ENCODE peak calls at places on chromosomes 6 and 20, in ten cellular contexts. One of them, this sample, is unnamed.

GRCh38 chr20:4766631-4767030 is 44.9 kb downstream of the PRND start:
- DNase-seq in adrenal gland: peak; percentile 51
- DNase-seq in breast epithelium: no peak
- DNase-seq in esophagus muscularis mucosa: no peak
- DNase-seq in IMR-90: no peak
- DNase-seq in right lobe of liver: no peak
- DNase-seq in ovary: no peak
- DNase-seq in HCT116: no peak
- DNase-seq in tibial nerve: no peak
- DNase-seq in endothelial cell of umbilical vein: no peak
- DNase-seq in this sample: no peak

GRCh38 chr6:33815854-33816253 is 12.1 kb upstream of the MLN start:
- DNase-seq in adrenal gland: no peak
- DNase-seq in IMR-90: no peak
- DNase-seq in breast epithelium: no peak
- DNase-seq in right lobe of liver: no peak
- DNase-seq in ovary: no peak
- DNase-seq in endothelial cell of umbilical vein: peak; percentile 24
- DNase-seq in esophagus muscularis mucosa: no peak
- DNase-seq in tibial nerve: no peak
- DNase-seq in HCT116: peak; percentile 32
- DNase-seq in this sample: no peak

GRCh38 chr6:45703041-45703739 is 312.5 kb downstream of the CLIC5 start:
- DNase-seq in adrenal gland: no peak
- DNase-seq in IMR-90: peak; percentile 81
- DNase-seq in esophagus muscularis mucosa: no peak
- DNase-seq in ovary: no peak
- DNase-seq in HCT116: no peak
- DNase-seq in endothelial cell of umbilical vein: no peak
- DNase-seq in right lobe of liver: no peak
- DNase-seq in tibial nerve: no peak
- DNase-seq in breast epithelium: no peak
- DNase-seq in this sample: no peak

GRCh38 chr6:20455175-20456075 is 53.7 kb downstream of the E2F3 start:
- DNase-seq in right lobe of liver: peak; percentile 67
- DNase-seq in endothelial cell of umbilical vein: peak; percentile 79
- DNase-seq in IMR-90: peak; percentile 57
- DNase-seq in HCT116: no peak
- DNase-seq in ovary: no peak
- DNase-seq in breast epithelium: no peak
- DNase-seq in tibial nerve: no peak
- DNase-seq in esophagus muscularis mucosa: no peak
- DNase-seq in adrenal gland: peak; percentile 18
- DNase-seq in this sample: no peak

GRCh38 chr6:84353459-84354423 is 126.3 kb upstream of the CEP162 start:
- DNase-seq in adrenal gland: no peak
- DNase-seq in right lobe of liver: no peak
- DNase-seq in IMR-90: no peak
- DNase-seq in esophagus muscularis mucosa: no peak
- DNase-seq in HCT116: no peak
- DNase-seq in ovary: no peak
- DNase-seq in endothelial cell of umbilical vein: no peak
- DNase-seq in breast epithelium: no peak
- DNase-seq in tibial nerve: no peak
- DNase-seq in this sample: no peak

GRCh38 chr6:11752350-11752749 is 26.3 kb downstream of the ADTRP start:
- DNase-seq in breast epithelium: no peak
- DNase-seq in endothelial cell of umbilical vein: no peak
- DNase-seq in esophagus muscularis mucosa: no peak
- DNase-seq in tibial nerve: no peak
- DNase-seq in IMR-90: no peak
- DNase-seq in HCT116: no peak
- DNase-seq in right lobe of liver: no peak
- DNase-seq in adrenal gland: no peak
- DNase-seq in ovary: no peak
- DNase-seq in this sample: no peak

GRCh38 chr6:21808551-21809181 is 215.1 kb downstream of the SOX4 start:
- DNase-seq in HCT116: no peak
- DNase-seq in IMR-90: no peak
- DNase-seq in esophagus muscularis mucosa: no peak
- DNase-seq in ovary: peak; percentile 62
- DNase-seq in endothelial cell of umbilical vein: peak; percentile 29
- DNase-seq in tibial nerve: no peak
- DNase-seq in adrenal gland: peak; percentile 47
- DNase-seq in breast epithelium: no peak
- DNase-seq in right lobe of liver: no peak
- DNase-seq in this sample: peak; percentile 59

GRCh38 chr6:148064406-148065134 is 278.1 kb upstream of the SASH1 start:
- DNase-seq in right lobe of liver: no peak
- DNase-seq in tibial nerve: no peak
- DNase-seq in breast epithelium: no peak
- DNase-seq in adrenal gland: no peak
- DNase-seq in HCT116: no peak
- DNase-seq in endothelial cell of umbilical vein: peak; percentile 90
- DNase-seq in IMR-90: peak; percentile 27
- DNase-seq in esophagus muscularis mucosa: no peak
- DNase-seq in ovary: no peak
- DNase-seq in this sample: no peak

GRCh38 chr20:43305749-43306148 is 116.0 kb upstream of the PTPRT start:
- DNase-seq in IMR-90: no peak
- DNase-seq in tibial nerve: no peak
- DNase-seq in esophagus muscularis mucosa: no peak
- DNase-seq in ovary: no peak
- DNase-seq in endothelial cell of umbilical vein: no peak
- DNase-seq in adrenal gland: no peak
- DNase-seq in HCT116: no peak
- DNase-seq in breast epithelium: no peak
- DNase-seq in right lobe of liver: no peak
- DNase-seq in this sample: no peak

GRCh38 chr20:17935186-17935585 is 33.4 kb downstream of the SNX5 start:
- DNase-seq in tibial nerve: no peak
- DNase-seq in IMR-90: peak; percentile 41
- DNase-seq in adrenal gland: no peak
- DNase-seq in right lobe of liver: no peak
- DNase-seq in HCT116: no peak
- DNase-seq in endothelial cell of umbilical vein: no peak
- DNase-seq in esophagus muscularis mucosa: no peak
- DNase-seq in ovary: no peak
- DNase-seq in breast epithelium: no peak
- DNase-seq in this sample: no peak

GRCh38 chr6:159505140-159505922 is 187.7 kb downstream of the SOD2 start:
- DNase-seq in esophagus muscularis mucosa: peak; percentile 87
- DNase-seq in HCT116: no peak
- DNase-seq in ovary: no peak
- DNase-seq in IMR-90: no peak
- DNase-seq in right lobe of liver: no peak
- DNase-seq in adrenal gland: no peak
- DNase-seq in tibial nerve: peak; percentile 22
- DNase-seq in endothelial cell of umbilical vein: no peak
- DNase-seq in breast epithelium: no peak
- DNase-seq in this sample: no peak

GRCh38 chr20:8389381-8390368 is 257.6 kb downstream of the PLCB1 start:
- DNase-seq in breast epithelium: no peak
- DNase-seq in adrenal gland: no peak
- DNase-seq in HCT116: peak; percentile 23
- DNase-seq in IMR-90: peak; percentile 59
- DNase-seq in ovary: no peak
- DNase-seq in endothelial cell of umbilical vein: peak; percentile 61
- DNase-seq in esophagus muscularis mucosa: no peak
- DNase-seq in right lobe of liver: no peak
- DNase-seq in tibial nerve: no peak
- DNase-seq in this sample: no peak

GRCh38 chr20:31674895-31675827 is 37.4 kb downstream of the COX4I2 start:
- DNase-seq in endothelial cell of umbilical vein: peak; percentile 84
- DNase-seq in right lobe of liver: peak; percentile 73
- DNase-seq in IMR-90: peak; percentile 64
- DNase-seq in esophagus muscularis mucosa: no peak
- DNase-seq in HCT116: no peak
- DNase-seq in ovary: peak; percentile 40
- DNase-seq in adrenal gland: peak; percentile 87
- DNase-seq in tibial nerve: no peak
- DNase-seq in breast epithelium: peak; percentile 50
- DNase-seq in this sample: peak; percentile 69
- TF ChIP-seq POLR2A in endothelial cell of umbilical vein: peak; percentile 27
- TF ChIP-seq POLR2A in right lobe of liver: no peak
- TF ChIP-seq POLR2A in IMR-90: no peak
- TF ChIP-seq POLR2A in esophagus muscularis mucosa: no peak
- TF ChIP-seq POLR2A in HCT116: no peak
- TF ChIP-seq POLR2A in ovary: no peak
- TF ChIP-seq POLR2A in adrenal gland: peak; percentile 36
- TF ChIP-seq POLR2A in tibial nerve: peak; percentile 16
- TF ChIP-seq POLR2A in breast epithelium: no peak
- TF ChIP-seq POLR2A in this sample: no peak

DNA sequence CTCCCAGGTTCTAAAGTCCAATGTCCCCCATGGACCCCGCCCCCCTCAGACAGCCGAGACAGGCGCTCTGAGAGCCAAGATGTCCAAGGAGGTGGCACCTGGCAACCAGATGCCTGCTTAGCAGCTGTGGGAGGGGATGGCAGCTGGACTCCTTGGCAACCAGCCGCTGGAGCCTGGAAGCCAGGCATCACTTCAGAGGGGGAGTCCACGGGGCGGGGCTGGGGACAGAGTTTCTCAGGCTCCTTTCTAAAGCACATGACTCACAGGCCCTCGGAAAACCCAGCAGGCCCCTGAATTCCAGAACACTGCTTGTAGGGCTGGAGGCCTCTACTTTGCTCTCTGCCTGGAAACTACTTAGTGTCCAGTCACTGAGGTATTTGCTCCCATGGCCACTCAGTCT is 51.5 kb downstream of the PREX1 start:
- DNase-seq in endothelial cell of umbilical vein: no peak
- DNase-seq in IMR-90: peak; percentile 43
- DNase-seq in ovary: no peak
- DNase-seq in breast epithelium: no peak
- DNase-seq in HCT116: no peak
- DNase-seq in tibial nerve: no peak
- DNase-seq in right lobe of liver: no peak
- DNase-seq in adrenal gland: no peak
- DNase-seq in esophagus muscularis mucosa: no peak
- DNase-seq in this sample: no peak
- H3K4me1 ChIP-seq in endothelial cell of umbilical vein: peaks cover 5% of the 10 kb centered on the region
- H3K4me1 ChIP-seq in IMR-90: no peaks in the 10 kb centered on the region
- H3K4me1 ChIP-seq in ovary: peaks cover 2% of the 10 kb centered on the region
- H3K4me1 ChIP-seq in breast epithelium: no peaks in the 10 kb centered on the region
- H3K4me1 ChIP-seq in HCT116: no peaks in the 10 kb centered on the region
- H3K4me1 ChIP-seq in tibial nerve: no peaks in the 10 kb centered on the region
- H3K4me1 ChIP-seq in right lobe of liver: no peaks in the 10 kb centered on the region
- H3K4me1 ChIP-seq in adrenal gland: no peaks in the 10 kb centered on the region
- H3K4me1 ChIP-seq in esophagus muscularis mucosa: peaks cover 36% of the 10 kb centered on the region
- H3K4me1 ChIP-seq in this sample: no peaks in the 10 kb centered on the region

GRCh38 chr20:50913976-50914375 is 17.3 kb downstream of the ADNP start:
- DNase-seq in endothelial cell of umbilical vein: peak; percentile 63
- DNase-seq in right lobe of liver: no peak
- DNase-seq in breast epithelium: no peak
- DNase-seq in ovary: no peak
- DNase-seq in tibial nerve: no peak
- DNase-seq in adrenal gland: no peak
- DNase-seq in HCT116: no peak
- DNase-seq in IMR-90: peak; percentile 88
- DNase-seq in esophagus muscularis mucosa: no peak
- DNase-seq in this sample: no peak
- H3K27ac ChIP-seq in endothelial cell of umbilical vein: peak overlapping the region; percentile 32
- H3K27ac ChIP-seq in right lobe of liver: no peak overlapping the region
- H3K27ac ChIP-seq in breast epithelium: no peak overlapping the region
- H3K27ac ChIP-seq in ovary: no peak overlapping the region
- H3K27ac ChIP-seq in tibial nerve: no peak overlapping the region
- H3K27ac ChIP-seq in adrenal gland: no peak overlapping the region
- H3K27ac ChIP-seq in HCT116: no peak overlapping the region
- H3K27ac ChIP-seq in IMR-90: no peak overlapping the region
- H3K27ac ChIP-seq in esophagus muscularis mucosa: no peak overlapping the region
- H3K27ac ChIP-seq in this sample: peak overlapping the region; percentile 48

GRCh38 chr20:50514035-50514337 is 3.8 kb downstream of the PTPN1 start:
- DNase-seq in HCT116: no peak
- DNase-seq in esophagus muscularis mucosa: no peak
- DNase-seq in adrenal gland: no peak
- DNase-seq in right lobe of liver: no peak
- DNase-seq in breast epithelium: no peak
- DNase-seq in ovary: no peak
- DNase-seq in endothelial cell of umbilical vein: no peak
- DNase-seq in tibial nerve: no peak
- DNase-seq in IMR-90: no peak
- DNase-seq in this sample: no peak

GRCh38 chr20:50516180-50516934 is 6.2 kb downstream of the PTPN1 start:
- DNase-seq in tibial nerve: no peak
- DNase-seq in breast epithelium: no peak
- DNase-seq in IMR-90: no peak
- DNase-seq in esophagus muscularis mucosa: no peak
- DNase-seq in ovary: no peak
- DNase-seq in right lobe of liver: no peak
- DNase-seq in HCT116: no peak
- DNase-seq in adrenal gland: no peak
- DNase-seq in endothelial cell of umbilical vein: no peak
- DNase-seq in this sample: no peak

GRCh38 chr20:50515471-50516106 is 5.4 kb downstream of the PTPN1 start:
- DNase-seq in tibial nerve: no peak
- DNase-seq in ovary: no peak
- DNase-seq in IMR-90: no peak
- DNase-seq in breast epithelium: no peak
- DNase-seq in esophagus muscularis mucosa: no peak
- DNase-seq in adrenal gland: no peak
- DNase-seq in HCT116: no peak
- DNase-seq in endothelial cell of umbilical vein: no peak
- DNase-seq in right lobe of liver: no peak
- DNase-seq in this sample: no peak

GRCh38 chr20:50513169-50514034 is 3.2 kb downstream of the PTPN1 start:
- DNase-seq in endothelial cell of umbilical vein: peak; percentile 84
- DNase-seq in breast epithelium: no peak
- DNase-seq in ovary: no peak
- DNase-seq in esophagus muscularis mucosa: no peak
- DNase-seq in tibial nerve: no peak
- DNase-seq in HCT116: no peak
- DNase-seq in adrenal gland: no peak
- DNase-seq in IMR-90: peak; percentile 80
- DNase-seq in right lobe of liver: no peak
- DNase-seq in this sample: no peak

GRCh38 chr20:50514750-50515149 is 4.6 kb downstream of the PTPN1 start:
- DNase-seq in endothelial cell of umbilical vein: no peak
- DNase-seq in tibial nerve: no peak
- DNase-seq in IMR-90: no peak
- DNase-seq in HCT116: no peak
- DNase-seq in esophagus muscularis mucosa: no peak
- DNase-seq in ovary: no peak
- DNase-seq in breast epithelium: no peak
- DNase-seq in right lobe of liver: no peak
- DNase-seq in adrenal gland: no peak
- DNase-seq in this sample: no peak
- TF ChIP-seq POLR2A in endothelial cell of umbilical vein: no peak
- TF ChIP-seq POLR2A in tibial nerve: no peak
- TF ChIP-seq POLR2A in IMR-90: no peak
- TF ChIP-seq POLR2A in HCT116: no peak
- TF ChIP-seq POLR2A in esophagus muscularis mucosa: no peak
- TF ChIP-seq POLR2A in ovary: no peak
- TF ChIP-seq POLR2A in breast epithelium: no peak
- TF ChIP-seq POLR2A in right lobe of liver: no peak
- TF ChIP-seq POLR2A in adrenal gland: no peak
- TF ChIP-seq POLR2A in this sample: no peak

GRCh38 chr6:167849846-167850459 is 23.2 kb downstream of the AFDN start:
- DNase-seq in IMR-90: no peak
- DNase-seq in HCT116: peak; percentile 66
- DNase-seq in breast epithelium: peak; percentile 56
- DNase-seq in tibial nerve: no peak
- DNase-seq in endothelial cell of umbilical vein: peak; percentile 71
- DNase-seq in adrenal gland: no peak
- DNase-seq in ovary: no peak
- DNase-seq in esophagus muscularis mucosa: no peak
- DNase-seq in right lobe of liver: no peak
- DNase-seq in this sample: no peak
- H3K4me1 ChIP-seq in IMR-90: peaks cover 4% of the 10 kb centered on the region
- H3K4me1 ChIP-seq in HCT116: peaks cover 53% of the 10 kb centered on the region
- H3K4me1 ChIP-seq in breast epithelium: no peaks in the 10 kb centered on the region
- H3K4me1 ChIP-seq in tibial nerve: no peaks in the 10 kb centered on the region
- H3K4me1 ChIP-seq in endothelial cell of umbilical vein: peaks cover 19% of the 10 kb centered on the region
- H3K4me1 ChIP-seq in adrenal gland: peaks cover 5% of the 10 kb centered on the region
- H3K4me1 ChIP-seq in ovary: no peaks in the 10 kb centered on the region
- H3K4me1 ChIP-seq in esophagus muscularis mucosa: peaks cover 32% of the 10 kb centered on the region
- H3K4me1 ChIP-seq in right lobe of liver: no peaks in the 10 kb centered on the region
- H3K4me1 ChIP-seq in this sample: no peaks in the 10 kb centered on the region

This sample was measured in uterus.